ENCODE peak calls at places on chromosome 7, in four cellular contexts. L, D, J and G are unnamed samples.

GRCh38 chr7:32051128-32051527 is 19.1 kb downstream of the PDE1C start:
- DNase-seq in D (no peak), J (no peak), L (no peak), G (no peak)

GRCh38 chr7:34849966-34850365 is 187.3 kb downstream of the DPY19L1 start:
- DNase-seq in J (no peak), L (no peak), D (no peak), G (no peak)

GRCh38 chr7:50552139-50552538 is 13.1 kb downstream of the DDC start:
- DNase-seq in D (no peak), L (no peak), J (peak), G (no peak)

GRCh38 chr7:36192050-36192824 is 39.2 kb downstream of the EEPD1 start:
- DNase-seq in J (no peak), D (no peak), L (peak), G (no peak)

GRCh38 chr7:66263936-66264335 is 58.8 kb downstream of the TPST1 start:
- DNase-seq in D (no peak), J (no peak), L (no peak), G (no peak)

GRCh38 chr7:157136372-157136771 is 2.4 kb upstream of the UBE3C start:
- DNase-seq in L (no peak), D (peak), J (peak), G (no peak)

GRCh38 chr7:126791306-126791705 is 461.4 kb downstream of the GRM8 start:
- DNase-seq in D (no peak), J (no peak), L (no peak), G (no peak)

GRCh38 chr7:111796671-111797070 is 234.4 kb upstream of the IMMP2L start:
- DNase-seq in L (no peak), D (peak), J (no peak), G (peak)

GRCh38 chr7:43758861-43759683 is 592 bp downstream of the BLVRA start:
- DNase-seq in D (peak), J (no peak), L (no peak), G (peak)

GRCh38 chr7:2729043-2729892 is 41.3 kb downstream of the AMZ1 start:
- DNase-seq in L (no peak), D (no peak), J (no peak), G (peak)

GRCh38 chr7:113922049-113922448 is 3.2 kb upstream of the PPP1R3A start:
- DNase-seq in L (no peak), J (no peak), D (no peak), G (no peak)

GRCh38 chr7:64839910-64840309 is 45.7 kb downstream of the ZNF138 start:
- DNase-seq in D (no peak), J (no peak), L (no peak), G (no peak)

GRCh38 chr7:101960985-101961708 is 143.7 kb downstream of the CUX1 start:
- DNase-seq in D (no peak), J (no peak), L (no peak), G (no peak)

GRCh38 chr7:100162874-100163533 is 4.5 kb upstream of the TRAPPC14 start:
- DNase-seq in J (no peak), L (no peak), D (peak), G (no peak)

GRCh38 chr7:218896-219580 is 26.7 kb downstream of the FAM20C start:
- DNase-seq in D (no peak), L (no peak), J (no peak), G (no peak)

GRCh38 chr7:75889826-75890225 is 11.0 kb downstream of the RHBDD2 start:
- DNase-seq in D (peak), L (no peak), J (no peak), G (no peak)

GRCh38 chr7:231858-232246 is 39.5 kb downstream of the FAM20C start:
- DNase-seq in D (no peak), J (no peak), L (no peak), G (no peak)

GRCh38 chr7:106059556-106059955 is 52.6 kb downstream of the SYPL1 start:
- DNase-seq in D (no peak), J (no peak), L (no peak), G (no peak)
- TF ChIP-seq CBFB in D (no peak), J (no peak), L (no peak), G (no peak)

GRCh38 chr7:77823787-77824186 is 25.2 kb downstream of the PHTF2 start:
- DNase-seq in D (no peak), L (no peak), J (no peak), G (no peak)

GRCh38 chr7:77824636-77825035 is 26.1 kb downstream of the PHTF2 start:
- DNase-seq in J (no peak), D (no peak), L (no peak), G (no peak)

GRCh38 chr7:77825140-77825539 is 26.6 kb downstream of the PHTF2 start:
- DNase-seq in D (no peak), J (no peak), L (no peak), G (no peak)

GRCh38 chr7:77827999-77828398 is 29.4 kb downstream of the PHTF2 start:
- DNase-seq in J (no peak), L (no peak), D (no peak), G (no peak)

GRCh38 chr7:77826300-77826699 is 27.7 kb downstream of the PHTF2 start:
- DNase-seq in J (no peak), D (peak), L (no peak), G (no peak)
- TF ChIP-seq CBFB in J (no peak), D (no peak), L (no peak), G (no peak)

GRCh38 chr7:82017334-82017943 is 247.6 kb upstream of the HGF start:
- DNase-seq in J (peak), L (no peak), D (peak), G (no peak)
- TF ChIP-seq CBFB in J (no peak), L (no peak), D (no peak), G (no peak)

DNA sequence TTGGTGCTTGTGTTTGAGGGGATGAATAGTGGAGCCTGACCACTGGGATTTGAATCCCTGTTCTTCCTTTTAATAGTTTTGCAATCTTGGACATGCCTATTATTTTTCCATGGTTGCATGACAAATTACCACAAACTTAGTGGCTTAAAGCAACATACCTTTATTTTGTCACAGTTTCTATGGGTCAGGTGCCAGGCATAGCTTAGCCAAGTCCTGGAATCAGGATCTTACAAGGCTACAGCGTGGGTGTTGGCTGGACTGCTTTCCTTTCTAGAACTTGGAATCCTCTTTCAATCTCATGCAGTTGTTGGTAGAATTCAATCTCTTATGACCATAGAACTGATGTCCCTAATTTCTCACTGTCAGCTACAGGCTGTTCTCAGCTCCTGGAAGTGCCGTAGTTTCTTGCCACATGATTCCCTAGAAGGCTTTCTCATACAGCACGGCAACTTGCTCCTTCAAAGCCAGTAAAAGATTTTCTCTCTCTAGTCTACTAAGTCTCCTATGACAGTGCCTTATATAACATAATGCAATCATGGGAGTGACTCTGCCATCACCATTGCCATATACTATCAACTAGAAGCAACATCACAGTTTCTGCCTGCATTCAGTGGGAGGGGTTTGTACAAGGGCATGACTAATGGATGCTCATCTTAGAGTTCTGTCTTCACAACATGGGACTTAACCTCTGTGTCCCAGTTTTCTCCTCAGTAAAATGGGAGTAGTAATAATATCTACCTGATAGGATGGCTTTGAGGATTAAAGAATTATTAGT is 243.4 kb upstream of the FZD1 start:
- DNase-seq in L (no peak), J (no peak), D (no peak), G (no peak)
- TF ChIP-seq CBFB in L (no peak), J (no peak), D (no peak), G (no peak)

DNA sequence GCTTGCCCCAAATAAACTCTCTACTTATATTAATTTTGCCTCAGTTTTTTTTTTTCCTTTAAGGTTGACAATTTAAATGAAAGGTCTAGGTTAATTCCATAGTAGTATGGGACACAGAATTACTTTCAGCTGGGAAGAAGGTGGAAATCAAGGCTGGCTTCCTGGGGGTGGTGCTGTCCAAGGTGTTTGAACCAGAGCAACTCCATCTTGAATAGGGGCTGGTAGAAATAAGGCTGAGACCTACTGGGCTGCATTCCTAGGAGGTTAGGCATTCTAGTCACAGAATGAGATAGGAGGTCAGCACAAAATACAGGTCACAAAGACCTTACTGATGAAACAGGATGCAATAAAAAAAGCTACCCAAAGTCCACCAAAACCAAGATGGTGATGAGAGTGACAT is 1190.8 kb upstream of the AUTS2 start:
- DNase-seq in D (no peak), L (no peak), J (no peak), G (no peak)
- TF ChIP-seq CBFB in D (no peak), L (no peak), J (no peak), G (no peak)

DNA sequence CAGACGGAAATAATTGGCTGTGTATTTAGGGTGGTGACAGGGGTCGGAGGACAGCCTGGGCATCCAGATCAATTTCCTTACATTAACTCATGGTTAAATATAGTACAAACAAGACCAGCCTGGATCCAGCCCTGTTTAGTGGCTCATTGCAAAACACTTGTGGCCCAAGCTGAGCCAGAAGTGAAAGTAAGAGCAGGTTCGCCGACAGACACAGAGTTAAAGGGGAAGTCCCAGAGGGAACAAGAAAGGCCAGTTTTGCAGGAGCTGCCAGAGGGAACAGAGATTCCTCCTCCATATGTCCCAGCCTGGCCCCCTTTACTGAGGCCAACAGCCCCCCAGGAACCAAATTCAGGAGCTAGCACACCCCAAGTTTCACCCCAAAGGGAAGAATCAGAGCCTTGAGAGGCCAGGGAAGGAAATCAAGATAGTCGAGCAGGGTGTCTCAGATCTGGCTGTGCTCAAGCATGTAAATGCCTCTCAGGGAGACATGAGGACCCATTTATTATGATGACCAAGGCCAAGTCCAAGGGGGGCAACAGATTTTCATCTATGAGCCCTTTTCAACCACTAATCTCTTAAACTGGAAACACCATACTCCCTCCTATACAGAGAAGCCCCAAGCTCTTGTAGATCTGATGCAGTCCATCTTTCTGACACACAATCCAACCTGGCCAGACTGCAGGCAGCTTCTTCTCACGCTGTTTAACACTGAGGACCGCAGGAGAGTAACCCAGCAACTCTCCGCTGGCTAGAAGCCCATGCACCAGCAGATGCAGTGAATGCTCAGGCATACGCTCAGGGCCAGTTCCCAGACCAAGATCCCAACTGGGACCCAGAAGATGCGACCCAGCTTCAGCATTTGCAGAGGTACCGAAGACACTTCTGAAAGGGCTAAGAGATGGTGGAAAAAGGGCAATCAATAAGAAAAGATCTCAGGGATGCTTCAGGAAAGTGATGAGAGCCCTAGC is 15.9 kb upstream of the ADCK2 start:
- DNase-seq in J (peak), L (no peak), D (no peak), G (no peak)
- TF ChIP-seq CBFB in J (no peak), L (no peak), D (no peak), G (no peak)

DNA sequence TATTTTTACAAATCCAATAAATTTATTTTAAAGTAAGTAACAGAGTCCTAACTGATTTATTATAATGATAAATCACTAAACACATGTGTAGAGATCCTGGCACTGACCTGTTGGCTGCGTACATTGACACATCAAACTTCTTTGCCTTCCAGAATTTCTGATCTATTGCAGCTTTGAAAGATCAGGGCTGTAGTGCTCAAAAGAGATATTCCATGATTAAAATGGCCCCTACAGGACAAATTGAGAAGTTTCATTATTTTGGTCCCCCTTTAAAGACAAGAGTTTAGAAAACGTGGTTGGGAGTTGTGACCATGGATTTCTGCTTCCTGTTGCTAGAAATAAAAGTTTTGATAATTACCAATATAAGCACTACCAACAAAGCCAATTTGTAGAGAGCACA is 87.7 kb upstream of the PDK4 start:
- DNase-seq in L (no peak), D (peak), J (peak), G (no peak)
- TF ChIP-seq CBFB in L (no peak), D (no peak), J (no peak), G (no peak)

GRCh38 chr7:147474862-147475261 is 1115.7 kb upstream of the C7orf33 start:
- DNase-seq in J (no peak), L (no peak), D (no peak), G (no peak)
- TF ChIP-seq CBFB in J (no peak), L (no peak), D (no peak), G (no peak)

GRCh38 chr7:74294191-74294998 is 5.2 kb downstream of the CLIP2 start:
- DNase-seq in J (peak), L (no peak), D (no peak), G (no peak)
- TF ChIP-seq CBFB in J (no peak), L (no peak), D (no peak), G (no peak)

GRCh38 chr7:40597517-40597916 is 462.7 kb downstream of the SUGCT start:
- DNase-seq in J (peak), L (no peak), D (no peak), G (no peak)
- TF ChIP-seq CBFB in J (no peak), L (no peak), D (no peak), G (no peak)